ENCODE peak calls at places on chromosomes 11 and 22, in ten cellular contexts. X, B, L, K, C, O, I, Q, E and H are unnamed samples.
A peak's percentile ranks its signal among the peaks of the same experiment; 100 is the strongest.

GRCh38 chr22:27984723-27985122 is 65.7 kb upstream of the PITPNB start:
- DNase-seq in K (no peak), E (no peak), O (peak; percentile 12), C (peak; percentile 48), B (no peak), X (no peak), Q (no peak), I (no peak), L (no peak), H (no peak)

GRCh38 chr11:111521132-111521531 is 6.6 kb downstream of the HOATZ start:
- DNase-seq in L (no peak), Q (no peak), K (no peak), E (no peak), B (no peak), O (no peak), X (no peak), I (no peak), C (no peak), H (no peak)

GRCh38 chr22:43897751-43898261 is 6.0 kb upstream of the PNPLA5 start:
- DNase-seq in O (no peak), X (no peak), K (no peak), E (no peak), L (no peak), B (no peak), Q (no peak), C (no peak), I (peak; percentile 79), H (no peak)

GRCh38 chr11:78753297-78753696 is 178.6 kb upstream of the NARS2 start:
- DNase-seq in K (no peak), B (no peak), Q (no peak), C (no peak), E (no peak), L (no peak), O (no peak), X (no peak), I (no peak), H (no peak)

GRCh38 chr11:111413849-111414248 is 34.8 kb upstream of the POU2AF1 start:
- DNase-seq in I (no peak), C (no peak), Q (no peak), L (no peak), K (no peak), O (no peak), B (no peak), E (no peak), X (no peak), H (no peak)

GRCh38 chr11:86167499-86168161 is 76.9 kb upstream of the EED start:
- DNase-seq in C (no peak), I (peak; percentile 66), B (no peak), K (no peak), Q (no peak), X (no peak), E (no peak), L (no peak), O (no peak), H (no peak)

GRCh38 chr11:134393638-134394037 is 18.4 kb downstream of the B3GAT1 start:
- DNase-seq in K (no peak), B (no peak), C (no peak), E (no peak), I (no peak), O (peak; percentile 38), L (no peak), Q (peak; percentile 53), X (no peak), H (no peak)

GRCh38 chr11:123430736-123431356 is 777 bp downstream of the GRAMD1B start:
- DNase-seq in I (peak; percentile 55), Q (peak; percentile 64), L (no peak), K (peak; percentile 91), B (peak; percentile 41), X (no peak), O (peak; percentile 77), C (peak; percentile 84), E (no peak), H (no peak)

GRCh38 chr11:60768202-60768601 is 11.5 kb downstream of the MS4A15 start:
- DNase-seq in X (no peak), C (no peak), I (no peak), B (no peak), E (no peak), L (peak; percentile 14), O (no peak), Q (no peak), K (no peak), H (no peak)

GRCh38 chr22:31676700-31677099 is 14.7 kb upstream of the PISD start:
- DNase-seq in B (peak; percentile 88), L (peak; percentile 91), Q (peak; percentile 98), E (peak; percentile 98), O (peak; percentile 96), C (peak; percentile 98), X (peak; percentile 87), K (peak; percentile 98), I (peak; percentile 93), H (peak; percentile 88)

GRCh38 chr11:65429069-65429681 is 6.6 kb downstream of the NEAT1 start:
- DNase-seq in L (no peak), C (peak; percentile 71), I (no peak), O (peak; percentile 50), E (no peak), B (peak; percentile 50), X (peak; percentile 39), K (no peak), Q (peak; percentile 50), H (no peak)

GRCh38 chr11:6321356-6321755 is 1.1 kb upstream of the CAVIN3 start:
- DNase-seq in L (no peak), K (no peak), Q (peak; percentile 10), E (no peak), O (no peak), B (no peak), I (no peak), C (no peak), X (no peak), H (no peak)

GRCh38 chr22:28172948-28173360 is 253.9 kb upstream of the PITPNB start:
- DNase-seq in C (no peak), K (no peak), B (no peak), X (no peak), Q (no peak), I (peak; percentile 92), O (no peak), E (no peak), L (no peak), H (no peak)

GRCh38 chr22:39990688-39991087 is 4.1 kb upstream of the FAM83F start:
- DNase-seq in O (no peak), L (no peak), B (no peak), E (no peak), X (no peak), I (no peak), C (no peak), Q (no peak), K (no peak), H (no peak)

GRCh38 chr11:57116654-57117053 is 65.1 kb upstream of the LRRC55 start:
- DNase-seq in C (no peak), O (peak; percentile 52), I (peak; percentile 65), X (peak; percentile 37), L (no peak), B (peak; percentile 39), K (no peak), Q (peak; percentile 63), E (no peak), H (no peak)
- TF ChIP-seq CTCF in C (peak; percentile 43), O (peak; percentile 43), I (peak; percentile 86), X (peak; percentile 77), L (peak; percentile 12), B (no peak), K (peak; percentile 64), Q (peak; percentile 23), E (peak; percentile 47), H (no peak)

DNA sequence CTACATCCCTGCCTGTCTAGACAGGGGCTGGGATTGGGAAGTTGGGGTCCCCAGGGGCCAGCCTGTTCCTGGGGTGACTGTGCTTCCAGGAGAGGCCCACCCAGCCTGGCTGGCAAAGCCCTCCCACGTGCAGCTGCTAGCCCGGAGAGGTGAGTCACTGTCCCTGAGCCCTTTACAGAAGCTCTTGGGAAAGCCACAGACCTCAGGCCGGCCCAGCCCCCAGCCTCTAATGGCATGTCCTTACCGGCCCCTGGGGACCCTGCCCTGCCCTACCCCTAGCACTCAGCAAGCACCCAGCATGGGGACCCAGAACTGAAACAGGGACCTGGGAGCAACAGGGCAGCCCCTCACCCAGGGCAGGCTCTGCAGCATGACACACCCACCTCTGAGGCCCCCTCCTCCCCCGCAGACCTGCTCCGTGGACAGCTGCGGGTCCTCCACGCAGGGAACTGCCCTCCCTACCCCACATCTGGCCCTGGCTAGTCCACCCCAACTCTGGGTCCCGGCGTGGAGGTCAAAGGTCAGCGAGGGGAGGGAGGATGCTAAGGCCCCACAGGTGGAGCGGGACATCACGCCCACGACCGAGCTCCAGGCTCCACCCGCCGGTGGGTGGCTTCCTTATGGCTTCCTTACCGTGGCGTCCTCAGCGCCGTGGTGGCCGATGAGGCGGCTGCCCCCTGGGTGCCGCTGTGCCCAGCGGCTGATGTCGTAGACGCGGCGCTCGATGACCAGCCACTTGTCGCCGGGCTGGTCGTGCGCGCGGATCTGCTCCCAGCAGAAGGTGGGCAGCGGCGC is 612 bp downstream of the FADS3 start:
- DNase-seq in I (peak; percentile 69), C (no peak), L (peak; percentile 63), B (no peak), E (peak; percentile 30), O (peak; percentile 40), K (peak; percentile 74), Q (peak; percentile 40), X (peak; percentile 48), H (peak; percentile 58)
- TF ChIP-seq CTCF in I (peak; percentile 32), C (no peak), L (no peak), B (no peak), E (no peak), O (no peak), K (no peak), Q (no peak), X (peak; percentile 19), H (no peak)

GRCh38 chr22:41827671-41828070 is 5.2 kb upstream of the SREBF2 start:
- DNase-seq in E (no peak), C (no peak), I (no peak), K (no peak), Q (no peak), X (no peak), L (no peak), B (no peak), O (no peak), H (no peak)

GRCh38 chr22:41831828-41832552 is 915 bp upstream of the SREBF2 start:
- DNase-seq in I (no peak), O (no peak), C (no peak), Q (no peak), X (no peak), E (no peak), K (no peak), B (no peak), L (no peak), H (no peak)

GRCh38 chr22:41828516-41828915 is 4.4 kb upstream of the SREBF2 start:
- DNase-seq in X (no peak), B (no peak), I (no peak), C (no peak), E (no peak), O (no peak), Q (peak; percentile 58), K (no peak), L (no peak), H (no peak)

GRCh38 chr22:41831383-41831782 is 1.5 kb upstream of the SREBF2 start:
- DNase-seq in X (peak; percentile 32), E (peak; percentile 25), L (no peak), B (no peak), O (no peak), I (no peak), K (no peak), Q (no peak), C (no peak), H (no peak)

GRCh38 chr22:41830174-41830573 is 2.7 kb upstream of the SREBF2 start:
- DNase-seq in E (no peak), X (peak; percentile 34), B (no peak), K (no peak), C (no peak), I (no peak), Q (no peak), O (no peak), L (no peak), H (no peak)
- TF ChIP-seq CTCF in E (no peak), X (peak; percentile 45), B (no peak), K (no peak), C (no peak), I (no peak), Q (no peak), O (no peak), L (no peak), H (no peak)

GRCh38 chr11:1747753-1748466 is 2.5 kb downstream of the IFITM10 start:
- DNase-seq in B (no peak), C (peak; percentile 77), Q (no peak), I (no peak), X (no peak), L (no peak), O (no peak), E (no peak), K (no peak), H (no peak)
- TF ChIP-seq CTCF in B (no peak), C (no peak), Q (no peak), I (no peak), X (no peak), L (no peak), O (no peak), E (no peak), K (no peak), H (no peak)